ENCODE peak calls at places on chromosomes 7 and 10, in four cellular contexts. One of them, this sample, is unnamed. For H3K27me3, the result is how much of the 10 kb centered on the place peaks cover.

GRCh38 chr7:92255308-92255707 is 9.5 kb downstream of the ANKIB1 start:
- DNase-seq in foreskin keratinocyte: peak
- DNase-seq in CD8-positive, alpha-beta memory T cell: no peak
- DNase-seq in esophagus squamous epithelium: no peak
- DNase-seq in this sample: no peak

GRCh38 chr7:35716038-35716803 is 21.3 kb upstream of the HERPUD2 start:
- DNase-seq in foreskin keratinocyte: no peak
- DNase-seq in CD8-positive, alpha-beta memory T cell: no peak
- DNase-seq in esophagus squamous epithelium: no peak
- DNase-seq in this sample: no peak

GRCh38 chr7:106679153-106679931 is 18.4 kb upstream of the CCDC71L start:
- DNase-seq in foreskin keratinocyte: peak
- DNase-seq in CD8-positive, alpha-beta memory T cell: no peak
- DNase-seq in esophagus squamous epithelium: no peak
- DNase-seq in this sample: peak

GRCh38 chr10:131658476-131659110 is 242.2 kb upstream of the PPP2R2D start:
- DNase-seq in foreskin keratinocyte: no peak
- DNase-seq in CD8-positive, alpha-beta memory T cell: no peak
- DNase-seq in esophagus squamous epithelium: no peak
- DNase-seq in this sample: no peak

GRCh38 chr10:63522129-63522687 is 1.0 kb downstream of the REEP3 start:
- DNase-seq in foreskin keratinocyte: peak
- DNase-seq in CD8-positive, alpha-beta memory T cell: no peak
- DNase-seq in esophagus squamous epithelium: no peak
- DNase-seq in this sample: no peak

GRCh38 chr10:43574035-43574892 is at the start of gene ZNF239:
- DNase-seq in foreskin keratinocyte: peak
- DNase-seq in CD8-positive, alpha-beta memory T cell: peak
- DNase-seq in esophagus squamous epithelium: peak
- DNase-seq in this sample: peak

GRCh38 chr7:7650682-7651206 is 10.2 kb downstream of the UMAD1 start:
- DNase-seq in foreskin keratinocyte: no peak
- DNase-seq in CD8-positive, alpha-beta memory T cell: no peak
- DNase-seq in esophagus squamous epithelium: no peak
- DNase-seq in this sample: no peak

GRCh38 chr10:38103754-38104153 is 9.6 kb downstream of the ZNF37A start:
- DNase-seq in foreskin keratinocyte: no peak
- DNase-seq in CD8-positive, alpha-beta memory T cell: no peak
- DNase-seq in esophagus squamous epithelium: no peak
- DNase-seq in this sample: no peak

GRCh38 chr10:23095966-23096813 is 811 bp downstream of the MSRB2 start:
- DNase-seq in foreskin keratinocyte: peak
- DNase-seq in CD8-positive, alpha-beta memory T cell: peak
- DNase-seq in esophagus squamous epithelium: no peak
- DNase-seq in this sample: peak

GRCh38 chr7:11911900-11912299 is 79.9 kb upstream of the THSD7A start:
- DNase-seq in foreskin keratinocyte: no peak
- DNase-seq in CD8-positive, alpha-beta memory T cell: no peak
- DNase-seq in esophagus squamous epithelium: no peak
- DNase-seq in this sample: no peak

GRCh38 chr7:78013368-78013767 is 214.8 kb downstream of the PHTF2 start:
- DNase-seq in foreskin keratinocyte: no peak
- DNase-seq in CD8-positive, alpha-beta memory T cell: no peak
- DNase-seq in esophagus squamous epithelium: no peak
- DNase-seq in this sample: no peak

GRCh38 chr7:80748302-80749042 is 110.0 kb downstream of the CD36 start:
- DNase-seq in foreskin keratinocyte: no peak
- DNase-seq in CD8-positive, alpha-beta memory T cell: no peak
- DNase-seq in esophagus squamous epithelium: no peak
- DNase-seq in this sample: no peak

GRCh38 chr7:157000741-157001653 is 9.5 kb downstream of the MNX1 start:
- DNase-seq in foreskin keratinocyte: no peak
- DNase-seq in CD8-positive, alpha-beta memory T cell: no peak
- DNase-seq in esophagus squamous epithelium: no peak
- DNase-seq in this sample: no peak

GRCh38 chr7:157001920-157002818 is 8.3 kb downstream of the MNX1 start:
- DNase-seq in foreskin keratinocyte: no peak
- DNase-seq in CD8-positive, alpha-beta memory T cell: no peak
- DNase-seq in esophagus squamous epithelium: no peak
- DNase-seq in this sample: no peak

GRCh38 chr7:156998988-156999610 is 11.4 kb downstream of the MNX1 start:
- DNase-seq in foreskin keratinocyte: no peak
- DNase-seq in CD8-positive, alpha-beta memory T cell: no peak
- DNase-seq in esophagus squamous epithelium: no peak
- DNase-seq in this sample: no peak

GRCh38 chr7:157000047-157000726 is 10.3 kb downstream of the MNX1 start:
- DNase-seq in foreskin keratinocyte: no peak
- DNase-seq in CD8-positive, alpha-beta memory T cell: no peak
- DNase-seq in esophagus squamous epithelium: no peak
- DNase-seq in this sample: no peak

GRCh38 chr7:156999611-157000046 is 10.8 kb downstream of the MNX1 start:
- DNase-seq in foreskin keratinocyte: no peak
- DNase-seq in CD8-positive, alpha-beta memory T cell: no peak
- DNase-seq in esophagus squamous epithelium: no peak
- DNase-seq in this sample: no peak
- H3K27me3 ChIP-seq in foreskin keratinocyte: half or more
- H3K27me3 ChIP-seq in CD8-positive, alpha-beta memory T cell: under half
- H3K27me3 ChIP-seq in esophagus squamous epithelium: half or more
- H3K27me3 ChIP-seq in this sample: half or more

GRCh38 chr7:5681979-5682546 is 99.4 kb downstream of the RNF216 start:
- DNase-seq in foreskin keratinocyte: no peak
- DNase-seq in CD8-positive, alpha-beta memory T cell: no peak
- DNase-seq in esophagus squamous epithelium: no peak
- DNase-seq in this sample: no peak
- H3K27me3 ChIP-seq in foreskin keratinocyte: under half
- H3K27me3 ChIP-seq in CD8-positive, alpha-beta memory T cell: under half
- H3K27me3 ChIP-seq in esophagus squamous epithelium: under half
- H3K27me3 ChIP-seq in this sample: under half

GRCh38 chr7:94231333-94231732 is 163.4 kb upstream of the COL1A2 start:
- DNase-seq in foreskin keratinocyte: no peak
- DNase-seq in CD8-positive, alpha-beta memory T cell: no peak
- DNase-seq in esophagus squamous epithelium: no peak
- DNase-seq in this sample: no peak
- H3K27me3 ChIP-seq in foreskin keratinocyte: under half
- H3K27me3 ChIP-seq in CD8-positive, alpha-beta memory T cell: under half
- H3K27me3 ChIP-seq in esophagus squamous epithelium: under half
- H3K27me3 ChIP-seq in this sample: under half

DNA sequence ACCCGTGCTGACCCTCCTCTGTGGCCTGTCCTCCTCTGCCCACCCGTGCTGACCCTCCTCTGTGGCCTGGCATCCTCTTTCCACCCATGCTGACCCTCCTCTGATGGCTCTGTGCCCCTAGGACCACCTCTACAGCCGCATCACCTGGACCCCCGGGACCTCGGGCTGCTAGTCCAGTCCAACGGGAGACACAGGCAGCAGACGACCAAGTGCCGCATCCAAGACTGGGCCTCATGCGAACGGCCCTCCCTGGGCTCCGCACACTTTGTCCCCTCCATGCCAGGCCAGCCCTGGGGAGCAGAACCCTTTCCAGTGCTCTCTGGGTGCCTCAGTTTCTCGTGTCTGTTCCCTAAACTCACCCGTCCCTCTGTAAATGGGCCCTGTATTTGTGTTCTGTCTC is 107.2 kb upstream of the RNF32 start:
- DNase-seq in foreskin keratinocyte: no peak
- DNase-seq in CD8-positive, alpha-beta memory T cell: no peak
- DNase-seq in esophagus squamous epithelium: no peak
- DNase-seq in this sample: no peak
- H3K27me3 ChIP-seq in foreskin keratinocyte: under half
- H3K27me3 ChIP-seq in CD8-positive, alpha-beta memory T cell: under half
- H3K27me3 ChIP-seq in esophagus squamous epithelium: under half
- H3K27me3 ChIP-seq in this sample: under half

DNA sequence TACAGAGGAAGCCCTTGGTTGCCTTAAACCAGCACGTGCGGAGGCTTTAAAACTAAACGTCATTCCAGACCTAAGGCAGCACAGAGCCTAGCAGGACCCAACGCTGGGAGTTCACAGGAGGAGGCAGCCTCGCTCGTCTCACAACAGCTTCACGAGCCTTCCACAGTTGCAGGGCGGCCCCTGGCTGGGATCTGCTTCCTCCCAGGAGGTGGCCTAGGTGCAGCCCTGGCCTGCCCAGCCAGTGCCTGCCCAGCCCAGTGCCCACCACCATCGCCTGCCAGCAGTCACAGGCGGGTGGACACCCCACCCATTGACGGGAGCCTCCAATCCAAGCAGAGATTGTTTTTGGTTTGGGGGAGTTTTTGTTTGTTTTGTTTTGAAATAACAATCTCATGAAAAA is 96.5 kb downstream of the PTPRN2 start:
- DNase-seq in foreskin keratinocyte: no peak
- DNase-seq in CD8-positive, alpha-beta memory T cell: no peak
- DNase-seq in esophagus squamous epithelium: no peak
- DNase-seq in this sample: no peak
- H3K27me3 ChIP-seq in foreskin keratinocyte: under half
- H3K27me3 ChIP-seq in CD8-positive, alpha-beta memory T cell: under half
- H3K27me3 ChIP-seq in esophagus squamous epithelium: half or more
- H3K27me3 ChIP-seq in this sample: under half

This sample was measured in kidney epithelial cell.